ENCODE peak calls at places on chromosome 2, in nine cellular contexts. I, O, M, T, D, Z, X, F and A are unnamed samples.

GRCh38 chr2:202883987-202884675 is 12.6 kb upstream of the ICA1L start:
- DNase-seq in X (peak), Z (no peak), D (no peak), F (no peak), O (no peak), M (no peak), T (no peak), I (no peak), A (no peak)

GRCh38 chr2:129367118-129367517 is 612.3 kb upstream of the RAB6C start:
- DNase-seq in F (no peak), I (no peak), X (no peak), O (no peak), Z (no peak), D (no peak), T (no peak), M (no peak), A (no peak)

GRCh38 chr2:165522746-165523145 is 53.2 kb downstream of the CSRNP3 start:
- DNase-seq in O (no peak), T (no peak), Z (no peak), X (no peak), D (no peak), F (no peak), M (no peak), I (no peak), A (no peak)

GRCh38 chr2:85997016-85997970 is 108.4 kb downstream of the POLR1A start:
- DNase-seq in F (no peak), M (no peak), T (no peak), D (peak), X (no peak), I (no peak), O (no peak), Z (no peak), A (no peak)

GRCh38 chr2:172513935-172514586 is 41.8 kb upstream of the PDK1 start:
- DNase-seq in I (peak), X (no peak), T (no peak), F (no peak), M (no peak), O (no peak), D (no peak), Z (no peak), A (no peak)

GRCh38 chr2:70374616-70375015 is 72.7 kb upstream of the FAM136A start:
- DNase-seq in Z (no peak), O (no peak), F (no peak), T (no peak), I (no peak), M (no peak), D (no peak), X (no peak), A (no peak)

GRCh38 chr2:202542142-202542541 is 92.6 kb upstream of the FAM117B start:
- DNase-seq in M (no peak), Z (no peak), X (no peak), D (no peak), T (no peak), F (no peak), I (no peak), O (no peak), A (no peak)

GRCh38 chr2:45850558-45850957 is 199.1 kb downstream of the PRKCE start:
- DNase-seq in M (no peak), F (no peak), Z (no peak), X (no peak), O (no peak), D (no peak), I (no peak), T (no peak), A (no peak)

GRCh38 chr2:217090884-217091283 is 231.0 kb upstream of the TNP1 start:
- DNase-seq in T (no peak), O (no peak), I (no peak), Z (no peak), M (no peak), D (no peak), F (no peak), X (no peak), A (no peak)

GRCh38 chr2:241103176-241103595 is 1.1 kb upstream of the MTERF4 start:
- DNase-seq in F (no peak), T (no peak), D (no peak), O (no peak), I (no peak), Z (no peak), X (no peak), M (no peak), A (no peak)

GRCh38 chr2:191688934-191689695 is 11.2 kb downstream of the NABP1 start:
- DNase-seq in X (peak), D (no peak), F (no peak), M (peak), T (no peak), I (no peak), Z (no peak), O (no peak), A (no peak)

GRCh38 chr2:42767899-42768705 is 4.2 kb upstream of the OXER1 start:
- DNase-seq in M (no peak), I (no peak), F (no peak), T (no peak), X (no peak), Z (no peak), D (no peak), O (no peak), A (peak)

GRCh38 chr2:128028668-128029054 is 802 bp upstream of the SAP130 start:
- DNase-seq in Z (no peak), F (no peak), M (no peak), T (no peak), I (no peak), D (no peak), O (no peak), X (no peak), A (no peak)

GRCh38 chr2:98269274-98269673 is 77.0 kb upstream of the CNGA3 start:
- DNase-seq in T (no peak), Z (no peak), I (peak), O (no peak), X (peak), F (no peak), D (peak), M (peak), A (no peak)

GRCh38 chr2:15792331-15792730 is 148.0 kb upstream of the MYCN start:
- DNase-seq in X (no peak), D (no peak), F (no peak), Z (no peak), T (no peak), I (no peak), M (no peak), O (no peak), A (no peak)

GRCh38 chr2:235618039-235618438 is 124.2 kb downstream of the AGAP1 start:
- DNase-seq in Z (no peak), D (peak), O (no peak), T (no peak), F (no peak), I (no peak), M (no peak), X (no peak), A (no peak)

GRCh38 chr2:105102963-105103421 is 65.1 kb downstream of the MRPS9 start:
- DNase-seq in Z (no peak), F (no peak), X (peak), D (peak), O (no peak), T (no peak), I (no peak), M (peak), A (no peak)

GRCh38 chr2:15047184-15047583 is 414.7 kb downstream of the LRATD1 start:
- DNase-seq in D (no peak), X (peak), Z (no peak), M (no peak), I (no peak), O (no peak), T (no peak), F (no peak), A (no peak)

GRCh38 chr2:193141-193552 is 70.7 kb downstream of the SH3YL1 start:
- DNase-seq in X (no peak), D (no peak), Z (no peak), T (no peak), F (no peak), M (peak), I (no peak), O (no peak), A (peak)

GRCh38 chr2:235116885-235117492 is 165.2 kb downstream of the SH3BP4 start:
- DNase-seq in T (no peak), M (peak), Z (no peak), I (peak), D (no peak), F (no peak), X (peak), O (no peak), A (no peak)

GRCh38 chr2:122263746-122264145 is 508.3 kb downstream of the TSN start:
- DNase-seq in Z (no peak), F (no peak), T (no peak), X (no peak), I (no peak), M (no peak), O (no peak), D (no peak), A (no peak)

GRCh38 chr2:47903781-47904447 is 2.4 kb downstream of the FBXO11 start:
- DNase-seq in X (no peak), I (no peak), D (no peak), T (no peak), F (no peak), O (no peak), Z (no peak), M (no peak), A (no peak)

GRCh38 chr2:208363485-208363884 is 43.1 kb upstream of the PTH2R start:
- DNase-seq in M (peak), Z (no peak), D (peak), F (no peak), X (no peak), O (no peak), I (no peak), T (no peak), A (no peak)

GRCh38 chr2:221999702-222000101 is 299.1 kb downstream of the PAX3 start:
- DNase-seq in F (no peak), X (peak), O (no peak), Z (no peak), D (peak), M (peak), T (no peak), I (no peak), A (no peak)

GRCh38 chr2:4047961-4048891 is 344.9 kb downstream of the DCDC2C start:
- DNase-seq in X (no peak), I (no peak), Z (no peak), O (no peak), M (no peak), D (no peak), T (no peak), F (no peak), A (peak)

GRCh38 chr2:166091439-166091838 is 36.4 kb downstream of the SCN1A start:
- DNase-seq in X (peak), M (no peak), O (no peak), D (no peak), T (no peak), F (no peak), Z (no peak), I (no peak), A (no peak)

GRCh38 chr2:96326990-96327820 is 2.1 kb downstream of the ITPRIPL1 start:
- DNase-seq in O (no peak), T (no peak), D (no peak), Z (no peak), X (no peak), M (no peak), I (no peak), F (no peak), A (no peak)